ENCODE peak calls at places on chromosomes 2 and 18, in seven cellular contexts. M, G, U, C, T, R and H are unnamed samples.

GRCh38 chr2:168499500-168499899 is 43.4 kb downstream of the CERS6 start:
- DNase-seq in M (no peak), G (no peak), U (no peak), C (no peak), T (no peak), R (no peak), H (no peak)

GRCh38 chr2:85318222-85319182 is 9.3 kb downstream of the TGOLN2 start:
- DNase-seq in M (no peak), G (peak), U (no peak), C (no peak), T (no peak), R (peak), H (peak)

GRCh38 chr2:120385355-120386127 is 39.6 kb downstream of the INHBB start:
- DNase-seq in M (no peak), G (no peak), U (no peak), C (no peak), T (peak), R (no peak), H (no peak)

GRCh38 chr2:180202591-180202990 is 195.5 kb upstream of the CWC22 start:
- DNase-seq in M (no peak), G (no peak), U (no peak), C (no peak), T (no peak), R (peak), H (no peak)

GRCh38 chr18:24678626-24679025 is 218.2 kb downstream of the HRH4 start:
- DNase-seq in M (no peak), G (no peak), U (no peak), C (no peak), T (no peak), R (no peak), H (no peak)

GRCh38 chr18:2971741-2972552 is 41.0 kb downstream of the LPIN2 start:
- DNase-seq in M (peak), G (no peak), U (peak), C (no peak), T (no peak), R (no peak), H (no peak)

GRCh38 chr2:173076557-173077345 is 1.1 kb downstream of the MAP3K20 start:
- DNase-seq in M (no peak), G (no peak), U (peak), C (peak), T (peak), R (no peak), H (no peak)

GRCh38 chr2:108257757-108258331 is 18.1 kb downstream of the SULT1C3 start:
- DNase-seq in M (no peak), G (no peak), U (no peak), C (no peak), T (no peak), R (no peak), H (no peak)

GRCh38 chr18:62366992-62367391 is 41.9 kb downstream of the TNFRSF11A start:
- DNase-seq in M (no peak), G (no peak), U (no peak), C (no peak), T (no peak), R (no peak), H (no peak)

GRCh38 chr2:16409006-16409390 is 256.6 kb downstream of the CYRIA start:
- DNase-seq in M (no peak), G (no peak), U (no peak), C (no peak), T (no peak), R (no peak), H (no peak)

GRCh38 chr2:96527990-96528679 is 8.4 kb upstream of the ARID5A start:
- DNase-seq in M (peak), G (peak), U (no peak), C (no peak), T (no peak), R (no peak), H (no peak)

GRCh38 chr2:210556355-210556980 is at the start of gene CPS1:
- DNase-seq in M (no peak), G (no peak), U (no peak), C (no peak), T (no peak), R (no peak), H (no peak)

GRCh38 chr2:29159125-29159524 is 43.9 kb downstream of the CLIP4 start:
- DNase-seq in M (no peak), G (no peak), U (no peak), C (no peak), T (no peak), R (no peak), H (no peak)

GRCh38 chr18:2258954-2259353 is 312.4 kb downstream of the METTL4 start:
- DNase-seq in M (no peak), G (no peak), U (no peak), C (no peak), T (no peak), R (no peak), H (no peak)

GRCh38 chr2:35857541-35857940 is 498.0 kb upstream of the CRIM1 start:
- DNase-seq in M (no peak), G (no peak), U (no peak), C (no peak), T (no peak), R (no peak), H (no peak)

GRCh38 chr2:127453392-127454171 is 35.4 kb downstream of the PROC start:
- DNase-seq in M (no peak), G (no peak), U (no peak), C (no peak), T (no peak), R (no peak), H (no peak)

GRCh38 chr2:160332318-160332717 is 132.2 kb upstream of the ITGB6 start:
- DNase-seq in M (no peak), G (no peak), U (no peak), C (no peak), T (no peak), R (no peak), H (no peak)

GRCh38 chr18:78751664-78752063 is 228.0 kb upstream of the SALL3 start:
- DNase-seq in M (no peak), G (no peak), U (no peak), C (no peak), T (peak), R (no peak), H (no peak)

GRCh38 chr2:225040862-225041209 is 1.4 kb downstream of the DOCK10 start:
- DNase-seq in M (no peak), G (no peak), U (no peak), C (no peak), T (no peak), R (no peak), H (no peak)

GRCh38 chr2:104388296-104388695 is 465.6 kb upstream of the POU3F3 start:
- DNase-seq in M (no peak), G (no peak), U (no peak), C (no peak), T (no peak), R (no peak), H (no peak)

GRCh38 chr2:157830696-157831570 is 45.2 kb downstream of the ACVR1 start:
- DNase-seq in M (no peak), G (peak), U (no peak), C (no peak), T (no peak), R (peak), H (peak)

GRCh38 chr2:64750001-64750816 is 96.5 kb upstream of the SERTAD2 start:
- DNase-seq in M (peak), G (peak), U (no peak), C (peak), T (peak), R (no peak), H (no peak)

GRCh38 chr2:168135630-168136029 is 111.8 kb downstream of the STK39 start:
- DNase-seq in M (no peak), G (no peak), U (no peak), C (no peak), T (no peak), R (no peak), H (no peak)

GRCh38 chr2:7845332-7845731 is 836.5 kb upstream of the ID2 start:
- DNase-seq in M (no peak), G (peak), U (no peak), C (no peak), T (no peak), R (peak), H (no peak)

GRCh38 chr2:140362361-140362760 is 1582.2 kb upstream of the NXPH2 start:
- DNase-seq in M (no peak), G (no peak), U (no peak), C (no peak), T (no peak), R (no peak), H (no peak)

GRCh38 chr2:222311978-222312738 is 13.4 kb upstream of the PAX3 start:
- DNase-seq in M (no peak), G (no peak), U (no peak), C (peak), T (no peak), R (no peak), H (no peak)

GRCh38 chr2:215881582-215881981 is 131.8 kb downstream of the MREG start:
- DNase-seq in M (no peak), G (no peak), U (no peak), C (no peak), T (no peak), R (no peak), H (no peak)

GRCh38 chr2:107585851-107586250 is 240.8 kb upstream of the RGPD4 start:
- DNase-seq in M (no peak), G (peak), U (no peak), C (no peak), T (no peak), R (no peak), H (no peak)

GRCh38 chr18:38413202-38413601 is 847.6 kb upstream of the CELF4 start:
- DNase-seq in M (no peak), G (no peak), U (no peak), C (no peak), T (no peak), R (no peak), H (no peak)

DNA sequence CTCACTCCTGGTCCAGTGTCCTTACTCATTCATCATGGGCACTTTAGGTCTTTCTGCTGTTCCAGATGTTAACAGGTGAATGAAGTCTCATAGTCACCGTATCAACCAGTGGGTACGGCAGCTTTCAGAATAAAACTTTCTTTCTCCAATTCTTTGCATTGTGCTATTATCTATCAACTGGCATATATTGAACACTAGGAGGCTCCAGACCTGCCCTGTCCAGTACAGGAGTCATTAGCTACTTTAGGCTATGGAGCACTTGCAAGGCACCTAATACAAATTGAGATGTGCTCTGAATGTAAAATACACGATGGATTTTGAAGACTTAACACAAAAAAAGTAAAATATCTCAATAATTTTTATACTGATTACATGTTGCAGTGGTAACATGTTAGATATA is 43.2 kb upstream of the NEB start:
- DNase-seq in M (no peak), G (no peak), U (no peak), C (no peak), T (no peak), R (no peak), H (no peak)
- TF ChIP-seq CTCF in M (no peak), G (no peak), U (no peak), C (no peak), T (peak), R (no peak), H (peak)

GRCh38 chr18:36427369-36427768 is 129.9 kb downstream of the FHOD3 start:
- DNase-seq in M (no peak), G (no peak), U (no peak), C (no peak), T (no peak), R (no peak), H (no peak)

GRCh38 chr18:36420826-36421225 is 123.3 kb downstream of the FHOD3 start:
- DNase-seq in M (no peak), G (no peak), U (no peak), C (no peak), T (no peak), R (no peak), H (no peak)

GRCh38 chr18:36427831-36428230 is 130.3 kb downstream of the FHOD3 start:
- DNase-seq in M (no peak), G (no peak), U (no peak), C (no peak), T (no peak), R (no peak), H (no peak)

GRCh38 chr18:36428431-36429029 is 131.0 kb downstream of the FHOD3 start:
- DNase-seq in M (no peak), G (no peak), U (no peak), C (no peak), T (no peak), R (no peak), H (no peak)

GRCh38 chr18:36424741-36425142 is 127.2 kb downstream of the FHOD3 start:
- DNase-seq in M (no peak), G (no peak), U (no peak), C (no peak), T (no peak), R (no peak), H (no peak)
- TF ChIP-seq CTCF in M (no peak), G (no peak), U (no peak), C (no peak), T (no peak), R (no peak), H (no peak)

GRCh38 chr2:111958901-111959300 is 60.5 kb downstream of the MERTK start:
- DNase-seq in M (no peak), G (no peak), U (no peak), C (no peak), T (no peak), R (no peak), H (no peak)
- TF ChIP-seq CTCF in M (no peak), G (no peak), U (no peak), C (peak), T (peak), R (peak), H (no peak)

DNA sequence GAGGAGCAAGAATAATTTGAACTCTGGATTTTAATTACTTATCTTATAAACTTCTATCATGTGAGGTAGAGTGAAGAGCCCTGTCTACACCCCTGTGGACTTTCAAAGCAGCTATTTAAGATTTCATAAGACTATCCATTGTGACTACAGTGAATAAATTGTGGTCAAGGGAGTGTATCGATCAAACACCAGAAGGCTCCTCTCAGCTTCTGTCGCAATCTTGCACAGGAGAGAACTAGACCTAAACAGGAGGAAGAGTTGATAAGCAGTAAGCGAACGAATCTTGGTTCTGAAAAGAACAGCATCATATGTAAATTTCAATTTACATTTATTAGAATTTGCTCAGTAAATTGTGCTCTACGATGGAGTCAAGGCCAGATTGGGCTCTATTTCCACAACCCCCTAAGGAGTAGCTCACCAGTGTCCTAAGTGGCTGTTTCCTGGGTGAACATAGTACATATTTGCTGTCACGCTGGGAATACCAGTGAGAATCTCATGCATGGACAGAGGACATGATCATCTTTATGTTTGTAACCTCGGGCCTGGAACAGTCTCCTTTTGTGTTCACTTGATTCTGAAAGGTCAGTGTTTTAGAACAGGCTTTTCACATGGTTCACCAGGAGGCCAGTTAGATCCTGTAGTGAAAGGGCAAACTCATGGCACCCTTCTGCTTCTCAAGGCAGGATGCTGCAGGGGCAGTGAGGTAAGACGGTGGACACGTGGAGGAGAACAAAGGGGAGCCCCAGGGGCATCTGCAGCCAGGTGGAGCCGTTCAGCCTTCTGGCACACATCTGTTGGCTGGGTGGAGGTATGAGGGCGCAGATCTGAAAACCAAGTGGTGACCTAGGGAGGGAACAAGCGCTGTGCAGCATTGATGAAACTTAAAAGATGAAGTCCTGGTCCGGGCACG is 33.3 kb downstream of the NPAS2 start:
- DNase-seq in M (no peak), G (no peak), U (no peak), C (no peak), T (no peak), R (no peak), H (no peak)
- TF ChIP-seq CTCF in M (no peak), G (no peak), U (no peak), C (no peak), T (no peak), R (no peak), H (peak)

GRCh38 chr18:9333441-9334350 is 877 bp upstream of the TWSG1 start:
- DNase-seq in M (peak), G (peak), U (no peak), C (no peak), T (no peak), R (no peak), H (no peak)
- TF ChIP-seq CTCF in M (no peak), G (no peak), U (no peak), C (no peak), T (no peak), R (peak), H (no peak)

GRCh38 chr2:38038682-38039081 is 37.3 kb downstream of the CYP1B1 start:
- DNase-seq in M (no peak), G (no peak), U (no peak), C (no peak), T (no peak), R (no peak), H (no peak)

GRCh38 chr2:38037325-38037724 is 38.6 kb downstream of the CYP1B1 start:
- DNase-seq in M (no peak), G (no peak), U (no peak), C (no peak), T (no peak), R (no peak), H (no peak)

GRCh38 chr2:38039111-38039510 is 36.8 kb downstream of the CYP1B1 start:
- DNase-seq in M (no peak), G (peak), U (no peak), C (no peak), T (no peak), R (no peak), H (no peak)

GRCh38 chr2:38039511-38039910 is 36.4 kb downstream of the CYP1B1 start:
- DNase-seq in M (no peak), G (no peak), U (no peak), C (no peak), T (no peak), R (no peak), H (no peak)

DNA sequence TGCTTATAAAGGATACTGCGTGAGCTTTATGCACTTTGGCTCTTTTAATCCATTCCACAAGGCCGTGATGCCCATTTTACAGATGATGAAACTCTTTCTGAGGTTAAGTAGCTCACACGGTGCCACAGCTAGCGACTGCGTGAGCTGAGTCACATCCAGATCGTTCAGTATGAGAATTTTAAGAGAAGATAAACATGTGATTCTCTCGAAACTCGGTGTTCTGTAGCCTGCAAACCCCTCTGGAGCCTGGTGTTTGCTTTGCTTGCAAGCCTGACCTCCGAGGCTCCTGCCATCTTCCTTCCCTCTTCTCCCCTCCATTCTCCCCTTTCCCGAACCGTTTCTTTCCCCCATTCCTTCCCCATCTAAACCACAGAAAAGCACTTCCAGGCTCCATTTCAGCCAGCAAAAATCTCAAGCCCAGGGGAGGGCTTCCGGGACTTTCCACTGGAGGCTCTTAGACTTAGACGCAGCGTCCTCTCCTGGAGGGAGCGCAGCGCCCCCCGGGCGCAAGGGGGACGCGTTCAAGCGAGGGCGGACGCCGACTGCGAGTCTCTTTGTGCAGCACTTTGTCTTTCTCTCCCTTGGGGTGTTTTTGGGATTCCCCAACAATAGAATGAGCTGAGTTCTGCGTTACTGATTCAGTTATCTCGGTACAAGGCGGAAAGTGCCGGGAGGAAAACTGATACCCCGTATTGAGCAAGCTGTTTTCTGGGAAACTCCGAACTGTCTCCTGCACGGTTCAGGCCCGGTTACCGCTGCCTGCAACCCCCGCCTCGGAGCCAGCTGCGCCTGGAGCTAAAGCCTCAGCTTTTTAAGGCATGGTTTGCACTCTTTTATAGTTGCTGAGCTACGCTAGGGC is 38.0 kb downstream of the CYP1B1 start:
- DNase-seq in M (peak), G (peak), U (peak), C (no peak), T (no peak), R (peak), H (no peak)
- TF ChIP-seq CTCF in M (no peak), G (peak), U (peak), C (no peak), T (no peak), R (peak), H (peak)

GRCh38 chr2:241702405-241703127 is 727 bp downstream of the ING5 start:
- DNase-seq in M (peak), G (peak), U (peak), C (peak), T (peak), R (peak), H (no peak)
- TF ChIP-seq CTCF in M (peak), G (peak), U (peak), C (no peak), T (peak), R (peak), H (peak)